ENCODE peak calls at places on chromosomes 11 and 22, in ten cellular contexts. Y is RPMI7951; A is NCI-H774; V is NCI-H1092; K is activated naive CD4-positive, alpha-beta T cell; P is GM04503; H is activated CD4-positive, CD25-positive, alpha-beta regulatory T cell; B is dorsolateral prefrontal cortex; U is activated gamma-delta T cell treated with Interleukin-2 at 50 U/mL for 16 hours; C is NCI-H748 treated with DMSO at 0.1 percent for 48 hours. I is an unnamed sample.

GRCh38 chr11:125224391-125225015 is 60.0 kb downstream of the PKNOX2 start:
- DNase-seq in B (no peak), U (no peak), C (no peak), H (no peak), V (no peak), A (no peak), Y (peak; percentile 14), K (no peak), P (no peak), I (no peak)

GRCh38 chr11:34537636-34538035 is 24.0 kb upstream of the ELF5 start:
- DNase-seq in C (no peak), Y (no peak), B (no peak), P (no peak), U (no peak), H (no peak), V (no peak), K (no peak), A (no peak), I (no peak)

GRCh38 chr11:396511-396947 is 2.5 kb downstream of the PKP3 start:
- DNase-seq in A (no peak), Y (peak; percentile 47), V (no peak), H (no peak), C (no peak), K (no peak), U (no peak), P (no peak), B (no peak), I (no peak)

GRCh38 chr22:42983470-42983869 is 31.5 kb downstream of the PACSIN2 start:
- DNase-seq in Y (no peak), K (no peak), A (no peak), P (no peak), C (no peak), V (no peak), H (no peak), B (no peak), U (no peak), I (no peak)

GRCh38 chr11:3803726-3804510 is 4.4 kb upstream of the PGAP2 start:
- DNase-seq in K (no peak), U (no peak), V (no peak), A (no peak), Y (peak; percentile 64), C (no peak), H (no peak), B (no peak), P (no peak), I (no peak)

GRCh38 chr11:105915036-105915435 is 107.0 kb downstream of the MSANTD4 start:
- DNase-seq in B (no peak), C (peak; percentile 8), Y (no peak), A (no peak), P (no peak), K (no peak), U (no peak), H (no peak), V (no peak), I (no peak)

GRCh38 chr22:44454113-44454769 is 43.8 kb downstream of the RTL6 start:
- DNase-seq in U (no peak), V (no peak), A (no peak), K (no peak), C (no peak), B (no peak), H (no peak), Y (no peak), P (no peak), I (no peak)

GRCh38 chr11:27401760-27402316 is 38.8 kb upstream of the CCDC34 start:
- DNase-seq in U (no peak), H (no peak), K (no peak), A (no peak), Y (no peak), P (no peak), C (no peak), V (no peak), B (no peak), I (no peak)

GRCh38 chr11:75174781-75175370 is 24.0 kb downstream of the SLCO2B1 start:
- DNase-seq in P (peak; percentile 10), Y (no peak), K (no peak), B (no peak), H (no peak), C (no peak), U (no peak), A (no peak), V (no peak), I (no peak)

GRCh38 chr11:486189-486588 is 20.9 kb downstream of the RNH1 start:
- DNase-seq in P (no peak), H (no peak), Y (no peak), V (no peak), B (no peak), U (no peak), K (no peak), C (no peak), A (no peak), I (no peak)

GRCh38 chr22:39132871-39133524 is 19.5 kb downstream of the CBX7 start:
- DNase-seq in K (no peak), V (no peak), P (no peak), Y (no peak), A (no peak), B (no peak), C (no peak), U (no peak), H (no peak), I (no peak)

GRCh38 chr11:7869467-7869866 is 61.6 kb downstream of the OR10A6 start:
- DNase-seq in V (no peak), A (no peak), H (no peak), C (no peak), Y (peak; percentile 57), U (no peak), B (no peak), P (no peak), K (no peak), I (no peak)

GRCh38 chr22:31284241-31284745 is 8.0 kb downstream of the PIK3IP1 start:
- DNase-seq in Y (no peak), B (no peak), C (no peak), H (no peak), U (no peak), K (no peak), V (no peak), A (no peak), P (no peak), I (no peak)

GRCh38 chr11:26418391-26418790 is 86.5 kb downstream of the ANO3 start:
- DNase-seq in K (no peak), P (no peak), B (no peak), Y (no peak), H (no peak), U (no peak), C (no peak), V (no peak), A (no peak), I (no peak)

GRCh38 chr22:43980579-43980978 is 25.3 kb downstream of the SAMM50 start:
- DNase-seq in P (no peak), K (no peak), Y (no peak), H (no peak), U (no peak), B (no peak), A (no peak), V (no peak), C (no peak), I (no peak)

GRCh38 chr11:100383357-100383865 is 303.7 kb upstream of the ARHGAP42 start:
- DNase-seq in Y (no peak), V (no peak), B (no peak), P (no peak), K (no peak), A (no peak), H (no peak), C (no peak), U (no peak), I (no peak)

GRCh38 chr11:117933930-117934329 is 4.7 kb upstream of the TMPRSS13 start:
- DNase-seq in A (no peak), V (no peak), P (no peak), H (no peak), C (no peak), U (no peak), K (no peak), Y (no peak), B (no peak), I (no peak)

I was measured in GM06990.